ENCODE peak calls at places on chromosomes 3 and 15, in nine cellular contexts. B, L, U, W, I, X, K, P and Q are unnamed samples.

GRCh38 chr3:193605876-193606275 is 12.9 kb downstream of the OPA1 start:
- DNase-seq in B (peak), L (peak), U (no peak), W (peak), I (peak), X (peak), K (peak), P (peak), Q (peak)

GRCh38 chr3:104388624-104389023 is 978.1 kb upstream of the ALCAM start:
- DNase-seq in B (peak), L (no peak), U (no peak), W (no peak), I (no peak), X (no peak), K (no peak), P (no peak), Q (no peak)

GRCh38 chr3:26369133-26369532 is 253.4 kb upstream of the LRRC3B start:
- DNase-seq in B (no peak), L (no peak), U (no peak), W (no peak), I (no peak), X (no peak), K (no peak), P (no peak), Q (no peak)

GRCh38 chr3:64650710-64651109 is 37.1 kb downstream of the ADAMTS9 start:
- DNase-seq in B (peak), L (no peak), U (no peak), W (no peak), I (no peak), X (no peak), K (no peak), P (no peak), Q (no peak)

GRCh38 chr15:37767841-37768455 is 166.5 kb upstream of the TMCO5A start:
- DNase-seq in B (no peak), L (no peak), U (no peak), W (no peak), I (no peak), X (no peak), K (no peak), P (no peak), Q (no peak)

GRCh38 chr15:98881526-98882517 is 125.8 kb downstream of the PGPEP1L start:
- DNase-seq in B (peak), L (no peak), U (no peak), W (no peak), I (no peak), X (peak), K (no peak), P (no peak), Q (no peak)

GRCh38 chr3:119330858-119331257 is 36.7 kb downstream of the ARHGAP31 start:
- DNase-seq in B (no peak), L (no peak), U (no peak), W (no peak), I (no peak), X (no peak), K (no peak), P (no peak), Q (no peak)

GRCh38 chr3:53357457-53357856 is 10.1 kb upstream of the DCP1A start:
- DNase-seq in B (no peak), L (no peak), U (no peak), W (no peak), I (no peak), X (no peak), K (no peak), P (no peak), Q (no peak)

GRCh38 chr15:67085818-67086649 is 20.6 kb downstream of the SMAD3 start:
- DNase-seq in B (peak), L (no peak), U (no peak), W (no peak), I (peak), X (no peak), K (no peak), P (no peak), Q (no peak)

GRCh38 chr15:70347766-70348558 is 250.2 kb upstream of the TLE3 start:
- DNase-seq in B (no peak), L (no peak), U (no peak), W (no peak), I (no peak), X (no peak), K (no peak), P (no peak), Q (no peak)

GRCh38 chr15:67444100-67444499 is 76.8 kb upstream of the C15orf61 start:
- DNase-seq in B (no peak), L (no peak), U (no peak), W (no peak), I (no peak), X (no peak), K (no peak), P (no peak), Q (no peak)

GRCh38 chr15:35481992-35482391 is 64.0 kb downstream of the DPH6 start:
- DNase-seq in B (peak), L (peak), U (no peak), W (no peak), I (no peak), X (no peak), K (no peak), P (no peak), Q (no peak)

DNA sequence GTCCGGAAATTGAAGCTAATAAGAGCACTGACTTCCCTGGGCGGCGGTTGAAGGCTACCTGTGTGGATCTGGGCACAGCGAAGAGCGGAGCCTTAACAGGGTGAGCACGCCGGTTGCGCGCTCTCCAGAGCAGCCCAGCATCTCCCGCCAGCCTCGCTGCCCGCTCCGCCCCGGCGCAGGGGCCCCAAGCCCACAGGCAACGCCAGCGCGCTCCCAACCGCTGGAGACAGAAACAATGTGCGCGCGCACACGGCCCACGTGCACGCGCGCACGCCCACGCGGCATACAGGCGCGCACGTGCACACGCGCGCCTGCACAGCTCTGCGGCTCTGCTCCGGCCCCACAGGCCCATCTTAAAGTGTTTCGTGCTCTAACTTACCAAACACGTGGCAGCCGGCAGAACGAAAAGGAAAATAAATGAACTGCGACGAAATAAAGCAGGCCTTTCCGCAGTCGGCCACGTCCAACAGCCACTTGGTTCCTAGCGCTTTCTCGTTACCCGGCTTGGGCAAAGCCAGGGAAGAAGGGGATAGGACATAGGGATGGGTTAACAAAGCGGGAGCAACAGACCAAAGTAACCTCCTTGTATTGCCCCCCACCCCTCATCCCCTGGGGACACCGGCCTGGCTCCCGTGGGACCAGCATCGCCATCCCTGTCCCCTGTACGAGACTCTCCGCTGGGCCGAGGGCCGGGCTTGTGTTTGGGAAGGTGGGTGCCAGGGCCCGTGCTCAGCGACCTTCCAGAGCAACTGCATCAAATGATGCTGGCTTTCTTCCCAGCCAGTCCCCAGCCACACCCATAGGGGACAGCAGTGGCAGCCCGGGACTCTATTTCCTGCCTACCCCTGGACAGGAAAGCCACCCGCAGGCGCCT is 203.7 kb downstream of the ABHD5 start:
- DNase-seq in B (peak), L (peak), U (peak), W (peak), I (peak), X (no peak), K (peak), P (peak), Q (peak)
- H3K27ac ChIP-seq in B (peak), L (no peak), U (no peak), W (peak), I (no peak), X (no peak), K (no peak), P (no peak), Q (peak)

DNA sequence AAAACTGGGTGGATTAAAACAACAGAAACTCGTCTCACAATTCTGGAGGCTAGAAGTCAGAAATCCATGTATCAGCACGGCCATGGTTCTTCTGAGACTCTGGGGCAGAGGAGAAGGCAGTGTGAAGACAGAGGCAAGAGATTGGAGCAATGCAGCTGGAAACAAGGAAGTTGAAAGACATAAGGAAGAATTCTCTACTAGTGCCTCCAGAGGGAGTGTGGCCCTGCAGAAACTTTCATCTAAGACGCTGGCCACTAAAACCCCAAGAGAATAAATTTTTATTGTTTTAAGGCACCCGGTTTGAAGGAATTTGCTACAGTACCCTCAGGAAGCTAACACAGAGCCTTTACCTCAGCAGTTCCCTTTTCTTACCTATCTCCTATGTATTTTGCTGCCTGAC is 1012.2 kb upstream of the CADM2 start:
- DNase-seq in B (no peak), L (no peak), U (no peak), W (no peak), I (no peak), X (no peak), K (no peak), P (no peak), Q (no peak)
- TF ChIP-seq CTCF in B (no peak), L (no peak), U (no peak), W (no peak), I (no peak), X (no peak), K (no peak), P (no peak), Q (no peak)

GRCh38 chr15:89912674-89913396 is at the start of gene ARPIN:
- DNase-seq in B (peak), L (peak), U (no peak), W (peak), I (peak), X (no peak), K (peak), P (peak), Q (peak)
- H3K4me3 ChIP-seq in B (peak), L (peak), U (peak), W (peak), I (peak), X (no peak), K (peak), P (peak), Q (peak)

GRCh38 chr3:46868301-46868700 is 5.1 kb upstream of the MYL3 start:
- DNase-seq in B (no peak), L (no peak), U (no peak), W (no peak), I (no peak), X (no peak), K (no peak), P (no peak), Q (no peak)

GRCh38 chr3:46867550-46867898 is 4.3 kb upstream of the MYL3 start:
- DNase-seq in B (no peak), L (peak), U (no peak), W (peak), I (peak), X (no peak), K (peak), P (peak), Q (peak)

GRCh38 chr3:46866032-46866595 is 2.9 kb upstream of the MYL3 start:
- DNase-seq in B (no peak), L (no peak), U (peak), W (no peak), I (no peak), X (no peak), K (no peak), P (no peak), Q (no peak)

GRCh38 chr3:46865546-46865945 is 2.3 kb upstream of the MYL3 start:
- DNase-seq in B (no peak), L (no peak), U (peak), W (no peak), I (no peak), X (no peak), K (no peak), P (no peak), Q (peak)

GRCh38 chr3:46866720-46867549 is 3.7 kb upstream of the MYL3 start:
- DNase-seq in B (peak), L (peak), U (peak), W (peak), I (peak), X (peak), K (peak), P (peak), Q (peak)
- H3K27ac ChIP-seq in B (no peak), L (peak), U (no peak), W (peak), I (no peak), X (peak), K (no peak), P (peak), Q (peak)

DNA sequence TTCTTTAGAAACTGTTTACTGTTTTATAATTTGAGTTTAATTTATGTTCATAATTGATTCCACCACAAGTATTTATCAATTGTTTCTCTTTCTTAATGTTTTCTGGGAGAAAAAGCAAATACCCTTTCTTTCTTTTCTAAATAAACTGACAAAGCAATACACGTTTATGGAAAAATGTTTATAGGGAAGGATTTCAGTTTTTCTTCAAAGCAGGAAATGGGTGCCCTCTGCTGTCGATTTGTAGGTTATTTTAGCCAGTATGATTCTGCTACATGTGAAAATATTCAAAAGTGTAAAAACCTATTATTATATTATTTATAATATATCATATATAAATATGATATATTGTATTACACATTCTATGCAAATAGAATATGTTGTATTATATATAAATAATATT is 921.0 kb upstream of the ROBO1 start:
- DNase-seq in B (peak), L (peak), U (no peak), W (peak), I (peak), X (no peak), K (no peak), P (no peak), Q (no peak)
- TF ChIP-seq CTCF in B (peak), L (peak), U (no peak), W (no peak), I (peak), X (peak), K (no peak), P (no peak), Q (no peak)

GRCh38 chr3:18558526-18558925 is 133.4 kb upstream of the SATB1 start:
- DNase-seq in B (no peak), L (no peak), U (no peak), W (no peak), I (no peak), X (no peak), K (no peak), P (no peak), Q (no peak)
- H3K4me3 ChIP-seq in B (no peak), L (no peak), U (no peak), W (no peak), I (no peak), X (no peak), K (no peak), P (no peak), Q (no peak)

GRCh38 chr3:98982336-98982735 is 80.8 kb upstream of the DCBLD2 start:
- DNase-seq in B (peak), L (no peak), U (no peak), W (no peak), I (no peak), X (no peak), K (no peak), P (no peak), Q (no peak)
- H3K27ac ChIP-seq in B (peak), L (no peak), U (no peak), W (no peak), I (no peak), X (no peak), K (no peak), P (no peak), Q (no peak)

GRCh38 chr3:43163895-43164493 is 58.1 kb upstream of the POMGNT2 start:
- DNase-seq in B (no peak), L (no peak), U (no peak), W (no peak), I (no peak), X (no peak), K (no peak), P (no peak), Q (no peak)

GRCh38 chr3:43160664-43161063 is 54.8 kb upstream of the POMGNT2 start:
- DNase-seq in B (no peak), L (no peak), U (no peak), W (no peak), I (no peak), X (no peak), K (no peak), P (no peak), Q (no peak)

GRCh38 chr3:43159496-43160255 is 53.8 kb upstream of the POMGNT2 start:
- DNase-seq in B (no peak), L (no peak), U (no peak), W (no peak), I (no peak), X (no peak), K (no peak), P (no peak), Q (no peak)

GRCh38 chr3:43162573-43163084 is 56.8 kb upstream of the POMGNT2 start:
- DNase-seq in B (no peak), L (no peak), U (no peak), W (no peak), I (no peak), X (no peak), K (no peak), P (no peak), Q (no peak)

DNA sequence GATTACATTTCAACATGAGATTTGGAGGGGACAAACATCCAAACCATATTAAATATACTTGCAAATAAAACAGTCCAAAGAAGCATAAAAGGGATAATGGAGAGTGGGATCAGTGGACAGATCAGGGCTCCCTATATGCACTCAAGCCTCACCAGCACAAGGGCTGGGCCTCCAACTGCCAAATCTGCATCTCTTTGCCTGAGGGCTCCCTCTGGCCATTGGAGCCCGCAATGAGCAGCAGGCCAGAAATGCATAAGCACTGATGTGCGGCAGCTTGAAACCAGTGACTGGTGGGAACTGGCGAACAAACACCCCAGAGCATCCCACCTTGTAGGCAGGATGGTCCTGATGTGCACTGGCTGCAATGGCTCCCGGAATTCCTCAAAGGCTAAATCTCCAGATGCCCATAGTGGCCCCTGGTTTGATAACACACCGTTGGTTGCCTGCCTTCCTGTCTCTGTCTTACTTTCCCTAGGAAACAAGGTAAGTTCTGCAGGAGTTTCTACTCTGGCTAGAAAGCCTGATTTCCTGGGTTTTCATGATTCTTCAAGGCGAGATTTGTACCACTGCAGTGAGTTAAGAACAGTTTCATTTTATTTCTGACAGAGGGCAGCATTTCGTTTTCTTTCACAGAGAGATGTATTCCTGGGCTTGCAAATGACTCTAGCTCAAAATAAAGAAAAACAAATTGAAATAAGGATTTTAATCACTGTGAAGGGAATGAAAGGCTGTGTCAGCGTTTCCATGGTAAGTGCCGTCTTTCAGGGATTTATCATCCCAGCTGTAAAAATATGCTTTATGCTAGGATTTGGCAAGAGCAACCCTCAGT is 56.0 kb upstream of the POMGNT2 start:
- DNase-seq in B (no peak), L (no peak), U (no peak), W (no peak), I (no peak), X (no peak), K (no peak), P (no peak), Q (no peak)
- TF ChIP-seq CTCF in B (peak), L (peak), U (peak), W (no peak), I (peak), X (peak), K (no peak), P (peak), Q (peak)

DNA sequence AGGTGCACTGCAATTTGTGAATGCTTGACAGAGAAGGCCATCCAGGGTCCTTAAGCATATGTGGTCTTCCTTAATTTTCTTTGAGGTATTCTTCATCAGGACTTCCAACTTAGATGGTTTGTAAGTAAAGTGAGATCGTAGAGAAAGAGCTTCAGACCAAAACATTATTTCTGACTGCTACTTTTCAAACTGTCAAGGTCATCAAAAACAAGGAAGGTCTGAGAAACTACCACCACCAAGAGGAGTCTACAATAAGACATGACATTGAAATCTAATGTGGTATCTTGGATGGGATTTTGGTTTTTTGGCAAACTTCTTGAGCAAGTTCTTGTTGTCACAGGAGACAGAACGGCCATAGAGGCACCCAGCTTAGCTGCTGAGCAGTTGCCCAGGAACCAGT is 20.0 kb upstream of the RNF111 start:
- DNase-seq in B (no peak), L (no peak), U (no peak), W (no peak), I (no peak), X (no peak), K (no peak), P (no peak), Q (no peak)
- H3K4me3 ChIP-seq in B (no peak), L (no peak), U (no peak), W (no peak), I (no peak), X (no peak), K (no peak), P (no peak), Q (no peak)